ENCODE peak calls at places on chromosome X, in seven cellular contexts. One of them, this sample, is unnamed.

GRCh38 chrX:38806875-38807601 is 5.8 kb downstream of the MID1IP1 start:
- DNase-seq in heart left ventricle: no peak
- DNase-seq in endothelial cell of umbilical vein: no peak
- DNase-seq in GM12878: no peak
- DNase-seq in breast epithelium: no peak
- DNase-seq in A549: no peak
- DNase-seq in gastrocnemius medialis: no peak
- DNase-seq in this sample: no peak

GRCh38 chrX:38656350-38656915 is 95.1 kb downstream of the TSPAN7 start:
- DNase-seq in heart left ventricle: no peak
- DNase-seq in endothelial cell of umbilical vein: no peak
- DNase-seq in GM12878: no peak
- DNase-seq in breast epithelium: no peak
- DNase-seq in A549: no peak
- DNase-seq in gastrocnemius medialis: no peak
- DNase-seq in this sample: no peak

GRCh38 chrX:74259879-74260491 is 44.0 kb upstream of the ZCCHC13 start:
- DNase-seq in heart left ventricle: no peak
- DNase-seq in endothelial cell of umbilical vein: no peak
- DNase-seq in GM12878: no peak
- DNase-seq in breast epithelium: no peak
- DNase-seq in A549: no peak
- DNase-seq in gastrocnemius medialis: no peak
- DNase-seq in this sample: no peak

GRCh38 chrX:45775462-45775861 is 574.8 kb upstream of the DIPK2B start:
- DNase-seq in heart left ventricle: no peak
- DNase-seq in endothelial cell of umbilical vein: peak
- DNase-seq in GM12878: no peak
- DNase-seq in breast epithelium: peak
- DNase-seq in A549: peak
- DNase-seq in gastrocnemius medialis: no peak
- DNase-seq in this sample: no peak

GRCh38 chrX:17743913-17744312 is 6.6 kb downstream of the SCML1 start:
- DNase-seq in heart left ventricle: no peak
- DNase-seq in endothelial cell of umbilical vein: no peak
- DNase-seq in GM12878: no peak
- DNase-seq in breast epithelium: no peak
- DNase-seq in A549: no peak
- DNase-seq in gastrocnemius medialis: no peak
- DNase-seq in this sample: no peak

GRCh38 chrX:134949271-134949670 is 41.5 kb upstream of the SMIM10 start:
- DNase-seq in heart left ventricle: no peak
- DNase-seq in endothelial cell of umbilical vein: peak
- DNase-seq in GM12878: no peak
- DNase-seq in breast epithelium: no peak
- DNase-seq in A549: peak
- DNase-seq in gastrocnemius medialis: no peak
- DNase-seq in this sample: no peak

GRCh38 chrX:42803320-42803719 is 25.4 kb upstream of the PPP1R2C start:
- DNase-seq in heart left ventricle: no peak
- DNase-seq in endothelial cell of umbilical vein: no peak
- DNase-seq in GM12878: no peak
- DNase-seq in breast epithelium: no peak
- DNase-seq in A549: no peak
- DNase-seq in gastrocnemius medialis: no peak
- DNase-seq in this sample: no peak

GRCh38 chrX:254630-255215 is 26.5 kb upstream of the PLCXD1 start:
- DNase-seq in heart left ventricle: no peak
- DNase-seq in endothelial cell of umbilical vein: no peak
- DNase-seq in GM12878: no peak
- DNase-seq in breast epithelium: peak
- DNase-seq in A549: no peak
- DNase-seq in gastrocnemius medialis: no peak
- DNase-seq in this sample: no peak

GRCh38 chrX:12843668-12844279 is 23.1 kb upstream of the TLR7 start:
- DNase-seq in heart left ventricle: no peak
- DNase-seq in endothelial cell of umbilical vein: no peak
- DNase-seq in GM12878: peak
- DNase-seq in breast epithelium: no peak
- DNase-seq in A549: no peak
- DNase-seq in gastrocnemius medialis: no peak
- DNase-seq in this sample: no peak

GRCh38 chrX:153647461-153648357 is 706 bp downstream of the DUSP9 start:
- DNase-seq in heart left ventricle: peak
- DNase-seq in endothelial cell of umbilical vein: no peak
- DNase-seq in GM12878: no peak
- DNase-seq in breast epithelium: no peak
- DNase-seq in A549: no peak
- DNase-seq in gastrocnemius medialis: no peak
- DNase-seq in this sample: no peak

GRCh38 chrX:96704661-96705060 is 20.0 kb downstream of the DIAPH2 start:
- DNase-seq in heart left ventricle: no peak
- DNase-seq in endothelial cell of umbilical vein: peak
- DNase-seq in GM12878: no peak
- DNase-seq in breast epithelium: no peak
- DNase-seq in A549: no peak
- DNase-seq in gastrocnemius medialis: no peak
- DNase-seq in this sample: no peak

GRCh38 chrX:40543661-40544328 is 37.0 kb upstream of the ATP6AP2 start:
- DNase-seq in heart left ventricle: no peak
- DNase-seq in endothelial cell of umbilical vein: peak
- DNase-seq in GM12878: peak
- DNase-seq in breast epithelium: no peak
- DNase-seq in A549: peak
- DNase-seq in gastrocnemius medialis: no peak
- DNase-seq in this sample: peak

GRCh38 chrX:107654778-107655761 is 26.8 kb downstream of the PRPS1 start:
- DNase-seq in heart left ventricle: peak
- DNase-seq in endothelial cell of umbilical vein: peak
- DNase-seq in GM12878: no peak
- DNase-seq in breast epithelium: peak
- DNase-seq in A549: peak
- DNase-seq in gastrocnemius medialis: no peak
- DNase-seq in this sample: no peak

GRCh38 chrX:31298881-31299280 is 227.0 kb upstream of the FTHL17 start:
- DNase-seq in heart left ventricle: no peak
- DNase-seq in endothelial cell of umbilical vein: no peak
- DNase-seq in GM12878: no peak
- DNase-seq in breast epithelium: no peak
- DNase-seq in A549: no peak
- DNase-seq in gastrocnemius medialis: no peak
- DNase-seq in this sample: no peak

GRCh38 chrX:31297881-31298280 is 226.0 kb upstream of the FTHL17 start:
- DNase-seq in heart left ventricle: no peak
- DNase-seq in endothelial cell of umbilical vein: no peak
- DNase-seq in GM12878: no peak
- DNase-seq in breast epithelium: no peak
- DNase-seq in A549: no peak
- DNase-seq in gastrocnemius medialis: no peak
- DNase-seq in this sample: no peak

GRCh38 chrX:31293409-31293808 is 221.6 kb upstream of the FTHL17 start:
- DNase-seq in heart left ventricle: no peak
- DNase-seq in endothelial cell of umbilical vein: peak
- DNase-seq in GM12878: no peak
- DNase-seq in breast epithelium: no peak
- DNase-seq in A549: no peak
- DNase-seq in gastrocnemius medialis: no peak
- DNase-seq in this sample: no peak

DNA sequence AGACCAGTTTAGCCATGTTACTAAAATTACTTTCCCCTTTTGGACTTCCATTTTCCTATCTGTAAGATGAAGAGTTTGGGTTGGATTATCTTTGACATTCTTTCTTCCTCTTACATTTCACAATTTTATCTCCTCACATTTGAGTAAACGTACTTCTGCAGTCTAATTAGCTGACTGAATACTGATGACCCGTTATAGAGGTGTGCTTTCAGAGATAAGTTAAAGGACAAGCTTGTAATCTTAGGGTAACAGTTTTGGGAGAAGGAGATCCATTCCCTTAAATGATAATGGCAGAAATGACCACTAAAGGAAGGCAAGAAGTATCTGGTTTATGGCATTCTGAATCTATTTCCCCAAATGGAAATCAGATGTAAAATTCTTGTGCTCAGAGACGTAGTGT is 222.6 kb upstream of the FTHL17 start:
- DNase-seq in heart left ventricle: no peak
- DNase-seq in endothelial cell of umbilical vein: no peak
- DNase-seq in GM12878: no peak
- DNase-seq in breast epithelium: no peak
- DNase-seq in A549: no peak
- DNase-seq in gastrocnemius medialis: no peak
- DNase-seq in this sample: no peak
- H3K27ac ChIP-seq in heart left ventricle: no peak
- H3K27ac ChIP-seq in endothelial cell of umbilical vein: no peak
- H3K27ac ChIP-seq in GM12878: no peak
- H3K27ac ChIP-seq in breast epithelium: no peak
- H3K27ac ChIP-seq in A549: no peak
- H3K27ac ChIP-seq in gastrocnemius medialis: no peak
- H3K27ac ChIP-seq in this sample: no peak

GRCh38 chrX:142054094-142054493 is 150.4 kb downstream of the MAGEC1 start:
- DNase-seq in heart left ventricle: no peak
- DNase-seq in endothelial cell of umbilical vein: no peak
- DNase-seq in GM12878: no peak
- DNase-seq in breast epithelium: no peak
- DNase-seq in A549: no peak
- DNase-seq in gastrocnemius medialis: no peak
- DNase-seq in this sample: no peak
- TF ChIP-seq POLR2A in heart left ventricle: no peak
- TF ChIP-seq POLR2A in endothelial cell of umbilical vein: no peak
- TF ChIP-seq POLR2A in GM12878: no peak
- TF ChIP-seq POLR2A in breast epithelium: no peak
- TF ChIP-seq POLR2A in A549: no peak
- TF ChIP-seq POLR2A in gastrocnemius medialis: no peak
- TF ChIP-seq POLR2A in this sample: no peak

DNA sequence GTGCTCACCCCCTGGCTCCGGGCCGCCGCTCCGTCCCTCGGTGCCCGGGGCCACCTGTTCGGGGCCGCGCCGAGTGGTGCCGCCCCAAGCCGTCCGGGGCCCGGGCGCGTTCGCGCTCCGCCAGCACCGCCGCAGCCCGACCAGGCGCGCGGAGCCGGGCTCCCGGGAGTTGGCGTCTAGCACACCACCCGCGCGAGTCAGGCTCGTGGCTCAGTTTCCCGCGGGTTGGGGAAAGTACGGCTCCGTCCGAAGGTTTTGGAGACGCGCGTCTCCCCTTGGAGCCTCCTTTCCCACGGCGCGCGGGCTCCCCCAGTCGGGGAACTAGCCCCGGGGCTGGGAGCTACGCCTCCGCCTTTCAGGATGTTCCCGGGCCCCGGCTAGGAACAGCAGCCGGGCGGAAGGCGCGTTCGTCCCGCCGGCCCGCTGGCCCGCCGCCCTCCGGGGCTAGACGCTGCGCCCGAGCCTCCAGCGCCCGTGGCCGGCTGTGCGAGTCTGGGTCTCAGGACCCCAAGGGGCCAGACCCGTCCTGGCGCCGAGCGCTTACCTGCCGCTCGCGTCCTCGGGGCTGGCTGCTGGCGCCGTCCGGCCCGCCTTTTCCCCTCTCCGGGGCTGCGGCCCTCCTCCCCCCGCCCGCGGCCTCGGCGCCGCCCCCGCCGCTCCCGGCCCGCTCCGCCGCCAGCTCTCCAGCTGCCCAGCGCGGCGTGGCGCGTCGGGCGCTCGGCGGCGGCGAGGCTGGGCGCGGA is at the start of gene ADGRG2:
- DNase-seq in heart left ventricle: peak
- DNase-seq in endothelial cell of umbilical vein: peak
- DNase-seq in GM12878: no peak
- DNase-seq in breast epithelium: no peak
- DNase-seq in A549: peak
- DNase-seq in gastrocnemius medialis: peak
- DNase-seq in this sample: peak
- H3K4me3 ChIP-seq in heart left ventricle: peak
- H3K4me3 ChIP-seq in endothelial cell of umbilical vein: no peak
- H3K4me3 ChIP-seq in GM12878: no peak
- H3K4me3 ChIP-seq in breast epithelium: peak
- H3K4me3 ChIP-seq in A549: peak
- H3K4me3 ChIP-seq in gastrocnemius medialis: peak
- H3K4me3 ChIP-seq in this sample: peak

DNA sequence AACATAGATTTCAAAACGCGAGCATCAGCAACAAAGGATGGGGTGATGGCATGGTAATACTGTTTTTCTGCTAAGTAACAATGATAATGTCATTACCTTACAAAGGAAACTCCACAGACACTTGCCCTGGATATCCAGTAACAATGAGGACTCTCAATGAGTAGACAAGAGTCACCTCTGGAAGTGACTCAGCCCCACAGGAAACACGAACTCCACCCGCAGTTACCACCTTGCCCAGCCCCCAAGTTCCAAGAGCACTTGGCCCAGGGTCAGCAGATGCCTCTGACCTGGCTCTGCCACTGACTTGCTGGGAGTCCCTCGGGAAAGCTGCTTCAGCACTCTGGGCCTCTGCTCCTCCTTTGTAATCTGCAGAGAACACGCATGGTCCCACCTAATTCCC is 110.3 kb upstream of the MAP3K15 start:
- DNase-seq in heart left ventricle: peak
- DNase-seq in endothelial cell of umbilical vein: peak
- DNase-seq in GM12878: no peak
- DNase-seq in breast epithelium: no peak
- DNase-seq in A549: peak
- DNase-seq in gastrocnemius medialis: no peak
- DNase-seq in this sample: no peak
- H3K27ac ChIP-seq in heart left ventricle: no peak
- H3K27ac ChIP-seq in endothelial cell of umbilical vein: peak
- H3K27ac ChIP-seq in GM12878: no peak
- H3K27ac ChIP-seq in breast epithelium: no peak
- H3K27ac ChIP-seq in A549: peak
- H3K27ac ChIP-seq in gastrocnemius medialis: no peak
- H3K27ac ChIP-seq in this sample: no peak

GRCh38 chrX:1391707-1392375 is at the start of gene SLC25A6:
- DNase-seq in heart left ventricle: peak
- DNase-seq in endothelial cell of umbilical vein: peak
- DNase-seq in GM12878: peak
- DNase-seq in breast epithelium: peak
- DNase-seq in A549: peak
- DNase-seq in gastrocnemius medialis: peak
- DNase-seq in this sample: peak
- TF ChIP-seq POLR2A in heart left ventricle: peak
- TF ChIP-seq POLR2A in endothelial cell of umbilical vein: peak
- TF ChIP-seq POLR2A in GM12878: peak
- TF ChIP-seq POLR2A in breast epithelium: peak
- TF ChIP-seq POLR2A in A549: no peak
- TF ChIP-seq POLR2A in gastrocnemius medialis: peak
- TF ChIP-seq POLR2A in this sample: peak

DNA sequence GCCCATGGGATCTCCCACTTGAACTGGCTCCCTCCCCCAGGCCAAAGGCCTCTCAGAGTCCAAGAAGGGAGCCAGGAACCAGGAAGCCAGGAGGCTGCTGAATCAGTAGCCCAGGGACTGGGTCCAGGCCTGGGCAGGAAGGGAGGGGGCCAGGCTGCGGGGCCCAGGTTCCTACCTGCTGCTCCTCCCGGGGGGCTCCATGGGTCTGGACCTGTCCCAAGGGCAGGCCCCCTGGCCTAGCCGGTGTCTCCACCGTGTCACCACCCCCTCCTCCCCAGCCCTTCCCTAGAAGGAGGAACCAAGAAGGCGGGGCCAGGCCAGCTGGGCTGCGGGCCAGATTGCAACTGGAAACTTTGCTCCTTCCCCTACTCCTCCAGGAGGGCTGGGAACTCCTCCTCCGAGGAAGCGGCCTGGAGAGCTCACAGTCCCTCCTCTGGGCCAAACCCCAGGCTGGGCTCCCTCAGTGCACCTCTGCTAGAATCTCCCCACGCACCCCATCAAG is at the start of gene IQSEC2:
- DNase-seq in heart left ventricle: peak
- DNase-seq in endothelial cell of umbilical vein: peak
- DNase-seq in GM12878: no peak
- DNase-seq in breast epithelium: peak
- DNase-seq in A549: peak
- DNase-seq in gastrocnemius medialis: peak
- DNase-seq in this sample: peak
- H3K4me3 ChIP-seq in heart left ventricle: peak
- H3K4me3 ChIP-seq in endothelial cell of umbilical vein: peak
- H3K4me3 ChIP-seq in GM12878: no peak
- H3K4me3 ChIP-seq in breast epithelium: peak
- H3K4me3 ChIP-seq in A549: peak
- H3K4me3 ChIP-seq in gastrocnemius medialis: peak
- H3K4me3 ChIP-seq in this sample: peak